ENCODE peak calls at places on chromosome 7, in five cellular contexts. S, Y, A, B and U are unnamed samples.

GRCh38 chr7:108063520-108063933 is 60.6 kb upstream of the LAMB1 start:
- DNase-seq in S (no peak), Y (no peak), A (no peak), B (no peak), U (peak)

GRCh38 chr7:77738871-77739270 is 42.6 kb downstream of the RSBN1L start:
- DNase-seq in S (peak), Y (peak), A (peak), B (peak), U (peak)

GRCh38 chr7:14761506-14762296 is 140.8 kb downstream of the DGKB start:
- DNase-seq in S (peak), Y (peak), A (peak), B (peak), U (peak)

GRCh38 chr7:2894118-2894940 is 50.2 kb upstream of the GNA12 start:
- DNase-seq in S (no peak), Y (no peak), A (no peak), B (no peak), U (no peak)

GRCh38 chr7:156529982-156530381 is 110.6 kb upstream of the RNF32 start:
- DNase-seq in S (no peak), Y (no peak), A (no peak), B (no peak), U (no peak)

GRCh38 chr7:27662490-27663205 is at the start of gene HIBADH:
- DNase-seq in S (peak), Y (peak), A (peak), B (peak), U (peak)

GRCh38 chr7:133029463-133029862 is 52.4 kb downstream of the CHCHD3 start:
- DNase-seq in S (no peak), Y (no peak), A (no peak), B (no peak), U (no peak)

GRCh38 chr7:157690833-157691382 is 354.1 kb downstream of the DNAJB6 start:
- DNase-seq in S (peak), Y (peak), A (no peak), B (peak), U (no peak)

GRCh38 chr7:32958046-32959025 is 1.1 kb downstream of the FKBP9 start:
- DNase-seq in S (peak), Y (no peak), A (no peak), B (peak), U (peak)

GRCh38 chr7:50621932-50622587 is 56.9 kb upstream of the DDC start:
- DNase-seq in S (no peak), Y (no peak), A (no peak), B (no peak), U (no peak)

DNA sequence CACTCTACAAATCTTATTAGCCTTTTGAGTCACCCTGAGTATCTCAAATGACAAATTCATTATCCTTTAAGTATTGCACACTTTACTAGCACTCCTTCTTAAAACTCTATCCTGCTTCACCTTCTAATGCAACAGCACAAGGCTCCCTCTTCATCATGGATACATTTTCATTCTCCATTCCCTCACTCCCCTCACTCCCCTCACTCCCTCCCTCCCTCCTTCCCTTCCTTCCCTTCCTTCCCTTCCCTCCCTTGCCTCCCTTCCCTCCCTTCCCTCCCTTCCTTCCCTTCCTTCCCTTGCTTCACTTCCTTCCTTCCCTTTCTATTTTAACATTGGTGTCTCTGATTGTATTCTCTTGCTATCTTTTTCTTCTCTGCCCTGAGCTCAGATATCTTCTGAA is 130.5 kb downstream of the PCLO start:
- DNase-seq in S (no peak), Y (no peak), A (no peak), B (no peak), U (no peak)
- TF ChIP-seq CTCF in S (no peak), Y (no peak), A (no peak), B (no peak), U (no peak)

DNA sequence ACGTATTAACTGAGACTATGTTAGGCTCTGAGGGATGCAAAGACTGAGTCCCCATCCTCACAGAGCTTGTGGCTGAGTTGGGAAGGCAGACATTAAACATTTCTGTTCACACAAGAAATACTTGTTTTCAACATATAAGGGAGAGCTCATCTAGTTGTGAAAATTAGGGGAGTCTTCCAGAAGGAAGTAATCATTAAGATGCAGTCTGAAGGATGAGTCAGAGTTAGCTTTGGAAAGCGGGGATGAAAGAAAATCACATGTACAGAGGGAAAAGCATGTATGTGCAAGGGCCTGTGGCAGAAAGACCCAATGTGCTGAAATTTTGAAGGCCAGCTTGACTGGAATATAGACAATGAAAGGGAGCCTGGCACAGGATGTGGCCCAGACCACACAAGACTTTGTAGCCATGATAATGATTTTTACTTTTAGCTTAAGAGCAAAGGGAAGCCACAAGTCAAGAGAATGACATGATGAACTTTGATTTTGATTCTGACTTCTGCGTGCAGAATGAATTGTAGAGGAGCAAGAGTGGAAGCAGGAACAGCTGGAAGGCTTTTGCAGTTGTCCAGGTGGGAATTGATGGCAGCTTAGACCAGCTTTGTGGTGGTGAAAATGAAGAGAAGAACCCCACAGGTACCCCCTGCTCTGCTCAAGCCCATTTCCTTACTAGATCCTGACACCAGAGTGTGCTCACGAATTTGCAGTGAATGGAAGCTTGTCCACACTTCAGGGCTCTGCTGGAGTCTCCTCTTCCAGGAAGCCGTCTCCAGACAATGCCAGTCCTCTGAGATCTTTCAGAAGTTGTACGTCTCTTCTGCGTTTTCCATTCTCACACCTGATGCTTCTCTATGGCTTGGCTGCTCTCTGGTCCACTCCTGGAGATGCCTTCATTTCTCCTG is 115.6 kb downstream of the ATXN7L1 start:
- DNase-seq in S (no peak), Y (no peak), A (no peak), B (peak), U (no peak)
- TF ChIP-seq CTCF in S (no peak), Y (no peak), A (no peak), B (no peak), U (no peak)

GRCh38 chr7:152617056-152617455 is 58.9 kb downstream of the XRCC2 start:
- DNase-seq in S (no peak), Y (no peak), A (no peak), B (no peak), U (no peak)

GRCh38 chr7:152618427-152618826 is 57.5 kb downstream of the XRCC2 start:
- DNase-seq in S (no peak), Y (no peak), A (no peak), B (no peak), U (no peak)

GRCh38 chr7:152621426-152621825 is 54.5 kb downstream of the XRCC2 start:
- DNase-seq in S (no peak), Y (no peak), A (no peak), B (no peak), U (no peak)

GRCh38 chr7:152615052-152615741 is 60.7 kb downstream of the XRCC2 start:
- DNase-seq in S (no peak), Y (no peak), A (no peak), B (peak), U (no peak)

GRCh38 chr7:152619027-152619739 is 56.8 kb downstream of the XRCC2 start:
- DNase-seq in S (no peak), Y (no peak), A (no peak), B (no peak), U (no peak)
- TF ChIP-seq CTCF in S (no peak), Y (no peak), A (no peak), B (no peak), U (no peak)

GRCh38 chr7:37510043-37510634 is 61.5 kb upstream of the ELMO1 start:
- DNase-seq in S (no peak), Y (no peak), A (no peak), B (no peak), U (peak)
- TF ChIP-seq CTCF in S (no peak), Y (peak), A (no peak), B (peak), U (peak)

GRCh38 chr7:1697499-1698125 is 27.5 kb downstream of the ELFN1 start:
- DNase-seq in S (peak), Y (no peak), A (no peak), B (no peak), U (no peak)

GRCh38 chr7:1696671-1697498 is 26.8 kb downstream of the ELFN1 start:
- DNase-seq in S (no peak), Y (no peak), A (no peak), B (no peak), U (no peak)

GRCh38 chr7:1700086-1700485 is 30.0 kb downstream of the ELFN1 start:
- DNase-seq in S (no peak), Y (no peak), A (no peak), B (no peak), U (no peak)

GRCh38 chr7:1698951-1699350 is 28.9 kb downstream of the ELFN1 start:
- DNase-seq in S (no peak), Y (no peak), A (no peak), B (no peak), U (no peak)

GRCh38 chr7:1698221-1698620 is 28.1 kb downstream of the ELFN1 start:
- DNase-seq in S (no peak), Y (no peak), A (no peak), B (no peak), U (no peak)
- TF ChIP-seq CTCF in S (no peak), Y (no peak), A (no peak), B (no peak), U (no peak)

GRCh38 chr7:4602905-4603842 is 78.9 kb upstream of the FOXK1 start:
- DNase-seq in S (no peak), Y (no peak), A (no peak), B (no peak), U (no peak)

GRCh38 chr7:4606776-4607175 is 75.3 kb upstream of the FOXK1 start:
- DNase-seq in S (no peak), Y (no peak), A (no peak), B (no peak), U (no peak)

GRCh38 chr7:4607321-4607729 is 74.8 kb upstream of the FOXK1 start:
- DNase-seq in S (no peak), Y (no peak), A (no peak), B (no peak), U (no peak)

GRCh38 chr7:4604456-4604940 is 77.6 kb upstream of the FOXK1 start:
- DNase-seq in S (no peak), Y (no peak), A (no peak), B (no peak), U (no peak)

DNA sequence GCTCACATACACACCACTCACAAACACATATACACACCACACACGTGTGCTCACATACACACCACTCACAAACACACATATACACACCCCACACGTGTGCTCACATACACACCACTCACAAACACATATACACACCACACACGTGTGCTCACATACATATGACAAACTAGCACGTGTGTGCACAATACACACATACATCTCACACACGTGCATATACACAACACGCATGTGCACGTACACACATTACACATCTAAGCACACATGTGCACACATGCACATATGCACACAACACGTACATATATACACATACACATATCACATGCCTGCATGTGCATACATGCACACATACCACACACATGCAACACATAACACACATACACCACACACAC is 78.3 kb upstream of the FOXK1 start:
- DNase-seq in S (no peak), Y (no peak), A (no peak), B (no peak), U (no peak)
- TF ChIP-seq CTCF in S (no peak), Y (no peak), A (no peak), B (no peak), U (no peak)

GRCh38 chr7:42910306-42910705 is 1.6 kb downstream of the C7orf25 start:
- DNase-seq in S (no peak), Y (no peak), A (no peak), B (no peak), U (no peak)

GRCh38 chr7:42913591-42913990 is 1.7 kb upstream of the C7orf25 start:
- DNase-seq in S (peak), Y (no peak), A (no peak), B (no peak), U (no peak)

GRCh38 chr7:42914009-42914725 is 2.3 kb upstream of the C7orf25 start:
- DNase-seq in S (peak), Y (peak), A (no peak), B (peak), U (peak)

GRCh38 chr7:42914726-42915045 is 2.8 kb upstream of the C7orf25 start:
- DNase-seq in S (peak), Y (no peak), A (no peak), B (no peak), U (no peak)

DNA sequence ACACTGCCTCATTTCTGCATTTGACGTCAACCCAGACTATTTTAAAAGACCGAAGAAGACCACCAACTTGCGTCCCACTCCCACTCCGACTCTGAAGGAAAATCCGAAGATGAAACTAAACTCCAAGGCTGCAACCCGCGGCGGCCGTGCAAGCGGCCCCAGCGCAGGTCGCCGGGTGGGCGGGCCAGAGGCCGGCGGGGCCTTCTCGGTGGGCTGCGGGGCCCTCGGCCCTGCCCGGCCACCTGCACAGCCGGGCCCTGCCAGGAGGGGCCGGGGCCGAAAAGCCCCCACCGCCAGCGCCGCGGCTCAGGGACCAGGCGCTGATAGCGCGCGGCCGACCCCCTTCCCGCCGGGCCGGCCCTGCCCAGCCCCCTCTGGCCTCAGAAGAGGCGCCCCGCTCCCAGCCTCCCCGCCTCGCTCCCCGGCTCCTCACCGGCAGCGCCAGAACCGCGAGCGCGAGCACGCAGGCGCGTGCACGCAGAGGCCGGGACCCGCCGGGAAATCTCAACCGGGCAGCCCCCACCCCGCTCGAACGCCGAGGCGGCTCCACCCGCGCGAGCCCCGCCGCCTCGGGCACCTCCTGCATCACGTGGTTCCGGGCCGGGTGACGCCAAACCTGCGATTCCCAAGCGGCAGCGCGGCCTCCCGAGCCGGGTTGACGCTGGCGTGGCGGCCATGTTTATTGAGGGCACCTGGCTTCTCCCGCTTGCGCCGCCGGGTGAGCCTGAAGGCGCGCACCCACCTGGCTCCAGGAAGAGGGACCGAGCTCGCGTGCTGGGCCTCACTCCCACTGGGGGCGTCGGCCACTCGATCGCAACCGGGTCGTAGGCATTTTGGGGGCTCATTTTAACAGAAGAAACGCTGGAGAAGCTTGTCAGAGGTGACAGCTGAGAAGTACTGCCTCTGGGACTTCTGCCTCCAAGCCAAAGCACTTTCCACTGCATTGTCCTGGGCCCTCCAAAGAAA is at the start of gene C7orf25:
- DNase-seq in S (peak), Y (peak), A (no peak), B (peak), U (peak)
- TF ChIP-seq CTCF in S (no peak), Y (peak), A (no peak), B (no peak), U (no peak)

DNA sequence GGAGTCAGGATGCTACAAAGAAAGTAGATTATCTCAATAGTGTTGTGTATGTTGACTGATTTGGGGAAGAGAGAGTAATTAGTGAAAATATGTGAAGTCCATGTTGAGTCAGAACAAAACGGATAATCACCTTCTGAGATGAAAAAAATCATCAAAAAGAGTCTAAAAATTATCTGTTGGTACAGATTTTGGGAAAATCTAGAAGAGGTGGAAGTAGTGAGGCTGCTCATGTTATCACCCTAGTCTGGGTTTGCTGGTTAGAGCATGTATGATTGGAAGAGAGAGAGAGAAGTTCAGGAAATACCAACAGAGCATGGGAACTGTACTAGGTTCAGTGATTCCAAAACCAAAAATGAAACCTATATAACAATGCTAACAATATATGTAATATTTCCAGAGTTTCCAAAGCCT is 12.3 kb downstream of the RPA3 start:
- DNase-seq in S (no peak), Y (no peak), A (no peak), B (no peak), U (no peak)
- TF ChIP-seq CTCF in S (no peak), Y (no peak), A (no peak), B (no peak), U (no peak)

GRCh38 chr7:148260605-148261004 is 330.0 kb upstream of the C7orf33 start:
- DNase-seq in S (no peak), Y (no peak), A (no peak), B (no peak), U (no peak)

GRCh38 chr7:148253629-148254028 is 336.9 kb upstream of the C7orf33 start:
- DNase-seq in S (no peak), Y (no peak), A (no peak), B (no peak), U (no peak)

GRCh38 chr7:148256433-148256832 is 334.1 kb upstream of the C7orf33 start:
- DNase-seq in S (no peak), Y (no peak), A (no peak), B (no peak), U (no peak)

DNA sequence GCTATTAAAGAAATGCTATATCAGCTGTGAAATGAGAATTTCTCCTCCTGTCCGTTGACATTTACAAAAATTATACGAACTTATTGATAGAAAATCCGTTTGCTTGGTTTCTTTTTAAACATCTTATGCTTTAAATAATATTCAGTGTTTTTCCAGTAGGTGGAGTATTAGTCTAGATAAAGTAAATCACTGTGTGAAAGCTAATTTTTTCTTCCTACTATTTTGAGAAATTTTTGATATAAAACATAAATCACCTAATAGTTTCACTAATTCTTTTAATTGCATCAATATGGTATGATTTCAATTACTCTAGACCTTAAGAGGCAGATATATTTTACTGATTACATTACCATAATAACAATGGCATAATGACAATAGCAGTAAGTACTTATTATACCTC is 335.2 kb upstream of the C7orf33 start:
- DNase-seq in S (peak), Y (no peak), A (no peak), B (no peak), U (no peak)
- TF ChIP-seq CTCF in S (no peak), Y (no peak), A (no peak), B (no peak), U (peak)